ENCODE peak calls at places on chromosomes 2 and 18, in five cellular contexts. H, U, X, A and Z are unnamed samples.

GRCh38 chr2:200662727-200663126 is 76.9 kb downstream of the AOX1 start:
- DNase-seq in A (no peak), H (no peak), X (peak; percentile 65), U (no peak), Z (peak; percentile 91)

GRCh38 chr18:62450546-62451395 is 72.1 kb upstream of the ZCCHC2 start:
- DNase-seq in A (peak; percentile 5), H (no peak), X (peak; percentile 81), U (peak; percentile 89), Z (peak; percentile 95)

GRCh38 chr2:139000087-139000486 is 219.9 kb upstream of the NXPH2 start:
- DNase-seq in H (no peak), X (no peak), U (no peak), A (no peak), Z (no peak)

GRCh38 chr2:47767880-47768609 is 14.9 kb upstream of the MSH6 start:
- DNase-seq in A (no peak), U (peak; percentile 89), H (peak; percentile 54), X (peak; percentile 27), Z (peak; percentile 6)

GRCh38 chr2:172293952-172294351 is 133.4 kb upstream of the ITGA6 start:
- DNase-seq in X (peak; percentile 14), A (no peak), H (no peak), U (no peak), Z (no peak)

GRCh38 chr18:28248653-28249052 is 71.7 kb upstream of the CDH2 start:
- DNase-seq in H (no peak), X (no peak), U (no peak), A (no peak), Z (no peak)

GRCh38 chr2:34547340-34547739 is 948.2 kb upstream of the FAM98A start:
- DNase-seq in A (no peak), H (no peak), U (no peak), X (no peak), Z (no peak)

GRCh38 chr2:43542285-43542933 is 53.4 kb downstream of the THADA start:
- DNase-seq in U (no peak), H (no peak), A (no peak), X (peak; percentile 44), Z (peak; percentile 34)

GRCh38 chr2:26674771-26675170 is 17.8 kb upstream of the KCNK3 start:
- DNase-seq in H (no peak), U (peak; percentile 41), A (no peak), X (no peak), Z (no peak)